ENCODE peak calls at places on chromosomes 3 and 15, in nine cellular contexts. X, T, I, W, H, P, V, Y and Z are unnamed samples.

GRCh38 chr3:149969945-149970715 is 565 bp downstream of the PFN2 start:
- DNase-seq in X (peak; percentile 79), V (peak; percentile 82), Y (peak; percentile 90), W (peak; percentile 89), H (peak; percentile 88), P (no peak), T (peak; percentile 88), I (peak; percentile 85), Z (peak; percentile 25)

GRCh38 chr15:100334456-100334855 is 7.3 kb downstream of the ADAMTS17 start:
- DNase-seq in V (no peak), I (no peak), T (no peak), X (no peak), W (no peak), H (no peak), P (no peak), Y (no peak), Z (no peak)

GRCh38 chr15:85750807-85751730 is 43.7 kb downstream of the KLHL25 start:
- DNase-seq in I (no peak), H (no peak), X (no peak), P (no peak), T (no peak), Y (no peak), W (no peak), V (no peak), Z (no peak)

GRCh38 chr15:88718731-88719130 is 79.9 kb downstream of the ISG20 start:
- DNase-seq in Y (no peak), H (no peak), V (no peak), P (no peak), W (no peak), X (no peak), I (no peak), T (no peak), Z (no peak)

GRCh38 chr3:130779486-130779885 is 32.9 kb upstream of the PIK3R4 start:
- DNase-seq in Y (no peak), P (no peak), W (no peak), T (no peak), H (no peak), I (no peak), X (no peak), V (no peak), Z (no peak)

GRCh38 chr15:45169608-45170480 is 17.9 kb downstream of the SHF start:
- DNase-seq in T (no peak), X (no peak), W (no peak), P (no peak), Y (no peak), I (no peak), H (no peak), V (no peak), Z (no peak)

GRCh38 chr3:184172681-184173373 is 1.8 kb upstream of the AP2M1 start:
- DNase-seq in H (no peak), T (no peak), X (no peak), I (no peak), P (no peak), W (peak; percentile 89), V (no peak), Y (peak; percentile 88), Z (peak; percentile 45)

GRCh38 chr15:47184003-47184404 is 533.3 kb upstream of the SEMA6D start:
- DNase-seq in Y (no peak), H (peak; percentile 44), T (no peak), V (peak; percentile 85), I (peak; percentile 25), X (no peak), W (no peak), P (no peak), Z (no peak)

GRCh38 chr15:82647835-82648256 is 683 bp upstream of the CPEB1 start:
- DNase-seq in X (no peak), I (no peak), P (no peak), Y (no peak), V (no peak), T (no peak), W (no peak), H (no peak), Z (no peak)

GRCh38 chr3:133328373-133328772 is 71.5 kb upstream of the BFSP2 start:
- DNase-seq in T (no peak), X (no peak), Y (no peak), H (no peak), W (no peak), I (no peak), V (no peak), P (no peak), Z (no peak)

GRCh38 chr3:188064831-188065493 is 89.0 kb upstream of the LPP start:
- DNase-seq in Y (no peak), H (no peak), X (no peak), T (no peak), W (no peak), I (peak; percentile 64), V (no peak), P (no peak), Z (no peak)

GRCh38 chr3:195752538-195753331 is 32.0 kb downstream of the MUC20 start:
- DNase-seq in T (peak; percentile 26), X (no peak), I (no peak), V (no peak), P (no peak), Y (no peak), H (no peak), W (no peak), Z (no peak)